ENCODE peak calls at places on chromosome 3, in eight cellular contexts. O is retina; Y is astrocyte of the spinal cord; I is EH; K is stimulated activated CD4-positive, alpha-beta T cell treated with anti-CD3 and anti-CD28 coated beads, Interleukin-1b, Interleukin-23, amount 100 ng/mL, for 1 hour; H is Daoy; X is MM.1S; C is activated T-cell treated with anti-CD3 and anti-CD28 coated beads for 24 hours. Z is an unnamed sample.

GRCh38 chr3:5630396-5630795 is 442.9 kb downstream of the EDEM1 start:
- DNase-seq in O (no peak), Y (no peak), I (no peak), K (no peak), H (no peak), X (no peak), C (no peak), Z (no peak)

GRCh38 chr3:119530418-119530817 is 29.0 kb downstream of the CD80 start:
- DNase-seq in O (no peak), Y (no peak), I (no peak), K (no peak), H (no peak), X (no peak), C (no peak), Z (no peak)

GRCh38 chr3:42665050-42665878 is 11.8 kb downstream of the ZBTB47 start:
- DNase-seq in O (no peak), Y (no peak), I (no peak), K (no peak), H (no peak), X (no peak), C (no peak), Z (no peak)

GRCh38 chr3:32336123-32336518 is 55.5 kb upstream of the CMTM7 start:
- DNase-seq in O (no peak), Y (no peak), I (no peak), K (no peak), H (no peak), X (no peak), C (no peak), Z (no peak)

GRCh38 chr3:178195824-178196223 is 340.4 kb upstream of the KCNMB2 start:
- DNase-seq in O (no peak), Y (peak), I (peak), K (no peak), H (peak), X (no peak), C (no peak), Z (no peak)

GRCh38 chr3:30660128-30660525 is 53.7 kb downstream of the TGFBR2 start:
- DNase-seq in O (no peak), Y (no peak), I (no peak), K (no peak), H (no peak), X (no peak), C (no peak), Z (no peak)

GRCh38 chr3:183400352-183400751 is 28.1 kb downstream of the MCF2L2 start:
- DNase-seq in O (peak), Y (no peak), I (no peak), K (no peak), H (no peak), X (no peak), C (no peak), Z (no peak)

GRCh38 chr3:160060409-160061027 is 71.9 kb downstream of the IL12A start:
- DNase-seq in O (no peak), Y (no peak), I (no peak), K (no peak), H (no peak), X (no peak), C (no peak), Z (no peak)

GRCh38 chr3:32443471-32443870 is 51.8 kb downstream of the CMTM7 start:
- DNase-seq in O (no peak), Y (peak), I (peak), K (no peak), H (peak), X (no peak), C (no peak), Z (no peak)

GRCh38 chr3:175940243-175940642 is 1081.1 kb downstream of the NAALADL2 start:
- DNase-seq in O (no peak), Y (peak), I (peak), K (no peak), H (peak), X (no peak), C (no peak), Z (no peak)

GRCh38 chr3:189699873-189700272 is 68.7 kb downstream of the TP63 start:
- DNase-seq in O (no peak), Y (no peak), I (no peak), K (no peak), H (no peak), X (no peak), C (no peak), Z (no peak)

GRCh38 chr3:47083786-47084185 is 80.1 kb downstream of the SETD2 start:
- DNase-seq in O (no peak), Y (no peak), I (no peak), K (no peak), H (no peak), X (peak), C (no peak), Z (no peak)

GRCh38 chr3:81483046-81483445 is 278.4 kb downstream of the GBE1 start:
- DNase-seq in O (no peak), Y (no peak), I (no peak), K (no peak), H (no peak), X (no peak), C (no peak), Z (no peak)

GRCh38 chr3:50338989-50339388 is 1.6 kb downstream of the RASSF1 start:
- DNase-seq in O (no peak), Y (no peak), I (no peak), K (no peak), H (no peak), X (no peak), C (no peak), Z (no peak)

GRCh38 chr3:944786-945185 is 148.0 kb upstream of the CNTN6 start:
- DNase-seq in O (no peak), Y (no peak), I (no peak), K (no peak), H (no peak), X (no peak), C (no peak), Z (no peak)

GRCh38 chr3:55094691-55095090 is 166.8 kb upstream of the LRTM1 start:
- DNase-seq in O (no peak), Y (no peak), I (peak), K (no peak), H (no peak), X (no peak), C (no peak), Z (no peak)

GRCh38 chr3:121723485-121723884 is 26.1 kb downstream of the GOLGB1 start:
- DNase-seq in O (no peak), Y (no peak), I (no peak), K (no peak), H (no peak), X (no peak), C (no peak), Z (no peak)

GRCh38 chr3:174202561-174202960 is 656.6 kb upstream of the NAALADL2 start:
- DNase-seq in O (no peak), Y (peak), I (peak), K (no peak), H (no peak), X (no peak), C (no peak), Z (no peak)

GRCh38 chr3:182739619-182740018 is 53.7 kb upstream of the ATP11B start:
- DNase-seq in O (peak), Y (peak), I (peak), K (no peak), H (peak), X (no peak), C (no peak), Z (no peak)

GRCh38 chr3:152331018-152331541 is 62.4 kb downstream of the MBNL1 start:
- DNase-seq in O (no peak), Y (peak), I (peak), K (no peak), H (peak), X (no peak), C (no peak), Z (no peak)

GRCh38 chr3:11661827-11662226 is 18.1 kb upstream of the VGLL4 start:
- DNase-seq in O (no peak), Y (peak), I (peak), K (no peak), H (peak), X (no peak), C (no peak), Z (no peak)

GRCh38 chr3:173275740-173276139 is 121.8 kb upstream of the NLGN1 start:
- DNase-seq in O (no peak), Y (no peak), I (no peak), K (no peak), H (peak), X (no peak), C (no peak), Z (no peak)

GRCh38 chr3:10556312-10556711 is 50.9 kb upstream of the ATP2B2 start:
- DNase-seq in O (no peak), Y (no peak), I (no peak), K (no peak), H (no peak), X (no peak), C (no peak), Z (no peak)

GRCh38 chr3:123104550-123104949 is 37.7 kb downstream of the PDIA5 start:
- DNase-seq in O (no peak), Y (peak), I (peak), K (no peak), H (peak), X (no peak), C (no peak), Z (no peak)

GRCh38 chr3:72595927-72596610 is 252.2 kb downstream of the SHQ1 start:
- DNase-seq in O (no peak), Y (no peak), I (peak), K (no peak), H (peak), X (no peak), C (no peak), Z (no peak)

GRCh38 chr3:49269443-49269842 is 7.6 kb downstream of the C3orf62 start:
- DNase-seq in O (no peak), Y (no peak), I (no peak), K (no peak), H (no peak), X (no peak), C (no peak), Z (no peak)

GRCh38 chr3:140499114-140499757 is 178.6 kb upstream of the TRIM42 start:
- DNase-seq in O (peak), Y (peak), I (peak), K (no peak), H (peak), X (no peak), C (no peak), Z (no peak)

GRCh38 chr3:98613616-98614015 is 20.2 kb upstream of the CPOX start:
- DNase-seq in O (no peak), Y (peak), I (peak), K (no peak), H (no peak), X (peak), C (no peak), Z (no peak)

GRCh38 chr3:17041009-17041408 is 156.3 kb downstream of the PLCL2 start:
- DNase-seq in O (no peak), Y (peak), I (peak), K (no peak), H (no peak), X (no peak), C (no peak), Z (no peak)

GRCh38 chr3:52084954-52085730 is 28.8 kb upstream of the DUSP7 start:
- DNase-seq in O (no peak), Y (no peak), I (no peak), K (no peak), H (no peak), X (no peak), C (no peak), Z (no peak)

GRCh38 chr3:185714085-185714484 is 110.8 kb downstream of the IGF2BP2 start:
- DNase-seq in O (no peak), Y (no peak), I (no peak), K (no peak), H (no peak), X (no peak), C (no peak), Z (no peak)

GRCh38 chr3:124826703-124827102 is 60.5 kb downstream of the ITGB5 start:
- DNase-seq in O (no peak), Y (peak), I (peak), K (no peak), H (peak), X (no peak), C (no peak), Z (no peak)

GRCh38 chr3:31946484-31947081 is 34.5 kb downstream of the OSBPL10 start:
- DNase-seq in O (no peak), Y (no peak), I (no peak), K (no peak), H (no peak), X (no peak), C (no peak), Z (no peak)

GRCh38 chr3:27653803-27654558 is 68.1 kb downstream of the EOMES start:
- DNase-seq in O (no peak), Y (no peak), I (no peak), K (no peak), H (no peak), X (no peak), C (no peak), Z (no peak)